ENCODE peak calls at places on chromosome 3, in six cellular contexts. P, D, X, S, J and T are unnamed samples.

GRCh38 chr3:160486459-160486869 is 36.9 kb upstream of the TRIM59 start:
- DNase-seq in P (no peak), D (no peak), X (no peak), S (peak), J (no peak), T (peak)

GRCh38 chr3:188421151-188421821 is 267.3 kb downstream of the LPP start:
- DNase-seq in P (no peak), D (no peak), X (no peak), S (peak), J (no peak), T (no peak)

GRCh38 chr3:126541628-126542339 is 16.9 kb downstream of the C3orf22 start:
- DNase-seq in P (peak), D (peak), X (no peak), S (no peak), J (no peak), T (peak)

GRCh38 chr3:29178809-29179793 is 101.8 kb upstream of the RBMS3 start:
- DNase-seq in P (no peak), D (no peak), X (no peak), S (no peak), J (no peak), T (no peak)

GRCh38 chr3:46187876-46188275 is 20.2 kb downstream of the CCR1 start:
- DNase-seq in P (no peak), D (no peak), X (no peak), S (no peak), J (no peak), T (no peak)

GRCh38 chr3:160747437-160747836 is 8.6 kb upstream of the PPM1L start:
- DNase-seq in P (no peak), D (no peak), X (no peak), S (no peak), J (no peak), T (no peak)

GRCh38 chr3:127207727-127208482 is 15.0 kb downstream of the PRR23E start:
- DNase-seq in P (no peak), D (peak), X (no peak), S (no peak), J (no peak), T (no peak)

GRCh38 chr3:71585126-71585525 is 1.6 kb upstream of the FOXP1 start:
- DNase-seq in P (no peak), D (no peak), X (no peak), S (peak), J (no peak), T (peak)

GRCh38 chr3:173371848-173372487 is 25.6 kb upstream of the NLGN1 start:
- DNase-seq in P (no peak), D (no peak), X (peak), S (peak), J (no peak), T (peak)

GRCh38 chr3:10017636-10018292 is 8.5 kb upstream of the FANCD2 start:
- DNase-seq in P (no peak), D (no peak), X (no peak), S (no peak), J (no peak), T (no peak)

GRCh38 chr3:29594261-29594660 is 313.4 kb downstream of the RBMS3 start:
- DNase-seq in P (no peak), D (no peak), X (no peak), S (no peak), J (no peak), T (no peak)

GRCh38 chr3:155519081-155519480 is 225.6 kb upstream of the STRIT1 start:
- DNase-seq in P (no peak), D (no peak), X (no peak), S (no peak), J (no peak), T (no peak)

GRCh38 chr3:192901435-192901834 is 16.2 kb downstream of the MB21D2 start:
- DNase-seq in P (no peak), D (no peak), X (no peak), S (no peak), J (no peak), T (no peak)

GRCh38 chr3:178714971-178715832 is 179.0 kb downstream of the KCNMB2 start:
- DNase-seq in P (no peak), D (no peak), X (no peak), S (no peak), J (no peak), T (no peak)

GRCh38 chr3:67719333-67719732 is 64.9 kb upstream of the SUCLG2 start:
- DNase-seq in P (no peak), D (no peak), X (no peak), S (no peak), J (no peak), T (no peak)

GRCh38 chr3:148990211-148990610 is 1.1 kb upstream of the GYG1 start:
- DNase-seq in P (no peak), D (no peak), X (no peak), S (no peak), J (no peak), T (no peak)

GRCh38 chr3:73658227-73658626 is 33.5 kb upstream of the PDZRN3 start:
- DNase-seq in P (no peak), D (no peak), X (no peak), S (no peak), J (no peak), T (no peak)

GRCh38 chr3:88882121-88882520 is 225.3 kb upstream of the EPHA3 start:
- DNase-seq in P (no peak), D (no peak), X (no peak), S (no peak), J (no peak), T (no peak)

GRCh38 chr3:122758877-122759670 is 34.6 kb downstream of the HSPBAP1 start:
- DNase-seq in P (no peak), D (no peak), X (no peak), S (no peak), J (no peak), T (no peak)

GRCh38 chr3:187011915-187012314 is 81.6 kb downstream of the ST6GAL1 start:
- DNase-seq in P (no peak), D (no peak), X (no peak), S (no peak), J (no peak), T (no peak)

GRCh38 chr3:23183731-23184130 is 19.4 kb upstream of the UBE2E2 start:
- DNase-seq in P (no peak), D (peak), X (peak), S (peak), J (no peak), T (peak)

GRCh38 chr3:8656240-8656639 is 11.6 kb upstream of the SSUH2 start:
- DNase-seq in P (no peak), D (peak), X (no peak), S (no peak), J (no peak), T (no peak)

GRCh38 chr3:159763466-159764210 is 225.0 kb upstream of the IL12A start:
- DNase-seq in P (peak), D (peak), X (peak), S (peak), J (peak), T (peak)

GRCh38 chr3:195558602-195559001 is 15.5 kb upstream of the PPP1R2 start:
- DNase-seq in P (no peak), D (no peak), X (peak), S (peak), J (no peak), T (peak)

GRCh38 chr3:130354430-130354829 is 9.0 kb downstream of the COL6A5 start:
- DNase-seq in P (no peak), D (no peak), X (no peak), S (peak), J (no peak), T (no peak)

GRCh38 chr3:192372627-192373026 is 354.7 kb downstream of the FGF12 start:
- DNase-seq in P (no peak), D (no peak), X (no peak), S (peak), J (no peak), T (no peak)

GRCh38 chr3:20039765-20040475 is at the start of gene KAT2B:
- DNase-seq in P (peak), D (peak), X (peak), S (peak), J (no peak), T (peak)

GRCh38 chr3:58141766-58142345 is 68.9 kb downstream of the DNASE1L3 start:
- DNase-seq in P (no peak), D (no peak), X (no peak), S (no peak), J (no peak), T (no peak)

GRCh38 chr3:4062621-4063020 is 240.5 kb upstream of the SETMAR start:
- DNase-seq in P (no peak), D (no peak), X (no peak), S (no peak), J (no peak), T (no peak)

GRCh38 chr3:136783708-136784191 is 31.6 kb upstream of the STAG1 start:
- DNase-seq in P (no peak), D (no peak), X (no peak), S (no peak), J (no peak), T (no peak)

GRCh38 chr3:151552589-151552988 is 91.7 kb upstream of the IGSF10 start:
- DNase-seq in P (no peak), D (no peak), X (no peak), S (peak), J (no peak), T (no peak)

GRCh38 chr3:33153782-33154181 is 40.0 kb downstream of the CRTAP start:
- DNase-seq in P (no peak), D (no peak), X (no peak), S (no peak), J (no peak), T (no peak)

DNA sequence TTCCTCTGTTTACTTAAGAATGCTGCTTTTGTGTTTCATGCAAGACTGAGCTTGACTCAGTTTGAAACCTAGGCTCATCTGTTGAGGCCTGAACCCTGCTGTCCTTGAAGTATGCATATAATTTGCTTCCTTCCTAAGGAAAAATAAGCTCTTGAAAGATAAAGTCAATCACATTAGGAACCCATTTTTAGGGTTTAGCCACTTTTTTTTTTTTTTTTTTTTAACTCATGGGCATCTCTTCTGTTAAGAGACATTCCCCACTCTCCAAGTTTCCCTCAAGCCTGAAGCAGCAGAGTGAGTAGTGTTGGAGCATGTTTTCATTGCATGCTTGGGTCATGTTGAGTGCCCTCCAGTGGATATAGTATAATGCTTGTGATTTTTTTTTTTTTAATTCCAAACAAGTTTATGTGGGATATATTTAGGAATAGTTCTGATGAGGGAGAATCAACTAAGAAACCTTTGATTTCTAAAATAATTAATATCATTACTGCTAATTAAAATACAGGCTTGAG is 3.6 kb downstream of the CTNNB1 start:
- DNase-seq in P (no peak), D (no peak), X (no peak), S (peak), J (no peak), T (peak)
- TF ChIP-seq CTCF in P (peak), D (no peak), X (no peak), S (peak), J (peak), T (no peak)

DNA sequence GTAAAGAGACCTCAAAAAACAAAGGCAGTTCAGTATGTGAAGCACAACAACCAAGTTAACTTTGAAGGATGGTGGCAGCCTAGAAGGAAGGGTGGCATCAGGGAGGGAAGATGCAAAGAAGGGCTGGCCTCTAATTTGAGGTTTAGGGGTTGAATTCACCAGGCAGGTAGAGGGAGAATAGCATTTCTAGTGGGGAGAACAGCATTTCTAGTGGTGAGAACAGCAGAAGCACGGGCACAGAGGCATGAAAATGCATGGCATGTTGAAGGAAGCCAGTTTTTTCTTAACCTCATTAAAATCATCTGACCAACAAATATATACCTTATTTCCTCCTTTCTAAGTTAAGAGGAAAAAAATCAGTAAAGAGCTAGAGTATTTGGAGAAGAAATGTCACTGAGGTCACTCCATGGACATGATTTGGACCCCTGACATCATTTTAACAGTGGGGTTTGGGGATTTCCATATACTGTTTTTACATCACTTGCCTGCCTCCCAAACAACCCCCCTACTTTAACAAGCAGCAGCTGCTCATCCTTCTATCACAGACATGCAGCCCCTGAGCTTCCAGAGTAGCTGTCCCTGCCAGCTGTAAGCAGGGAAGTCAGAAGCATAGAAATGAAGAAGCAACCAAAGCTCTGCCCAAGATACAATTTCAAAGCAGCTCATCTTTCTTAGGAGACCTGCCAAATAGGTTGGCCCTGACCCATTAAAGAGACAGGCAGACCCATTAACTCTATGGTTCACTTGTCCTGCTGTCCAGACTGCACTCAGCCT is 2.4 kb upstream of the POPDC2 start:
- DNase-seq in P (no peak), D (no peak), X (no peak), S (no peak), J (no peak), T (no peak)
- TF ChIP-seq CTCF in P (no peak), D (no peak), X (no peak), S (no peak), J (no peak), T (no peak)

DNA sequence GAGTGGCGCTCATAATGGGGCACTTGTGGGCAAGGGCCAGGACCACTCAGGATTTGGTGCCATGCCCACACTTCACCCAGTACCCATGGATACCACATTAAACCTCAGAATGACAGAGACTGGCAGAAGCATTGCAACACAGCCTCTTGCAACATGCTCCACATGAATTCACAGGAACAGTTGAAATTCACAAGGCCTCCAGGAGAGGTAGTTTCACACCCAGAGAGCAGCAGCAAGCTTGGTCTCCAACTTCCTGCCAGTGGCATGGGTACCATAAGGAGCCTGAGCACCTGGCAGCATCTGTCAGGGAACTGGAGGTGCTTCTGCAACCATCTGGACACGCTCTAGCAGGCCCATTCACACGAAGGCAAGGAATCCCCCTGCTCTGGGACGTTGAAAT is 101.0 kb downstream of the OSBPL10 start:
- DNase-seq in P (peak), D (no peak), X (no peak), S (no peak), J (no peak), T (peak)
- TF ChIP-seq CTCF in P (peak), D (no peak), X (no peak), S (no peak), J (no peak), T (no peak)

DNA sequence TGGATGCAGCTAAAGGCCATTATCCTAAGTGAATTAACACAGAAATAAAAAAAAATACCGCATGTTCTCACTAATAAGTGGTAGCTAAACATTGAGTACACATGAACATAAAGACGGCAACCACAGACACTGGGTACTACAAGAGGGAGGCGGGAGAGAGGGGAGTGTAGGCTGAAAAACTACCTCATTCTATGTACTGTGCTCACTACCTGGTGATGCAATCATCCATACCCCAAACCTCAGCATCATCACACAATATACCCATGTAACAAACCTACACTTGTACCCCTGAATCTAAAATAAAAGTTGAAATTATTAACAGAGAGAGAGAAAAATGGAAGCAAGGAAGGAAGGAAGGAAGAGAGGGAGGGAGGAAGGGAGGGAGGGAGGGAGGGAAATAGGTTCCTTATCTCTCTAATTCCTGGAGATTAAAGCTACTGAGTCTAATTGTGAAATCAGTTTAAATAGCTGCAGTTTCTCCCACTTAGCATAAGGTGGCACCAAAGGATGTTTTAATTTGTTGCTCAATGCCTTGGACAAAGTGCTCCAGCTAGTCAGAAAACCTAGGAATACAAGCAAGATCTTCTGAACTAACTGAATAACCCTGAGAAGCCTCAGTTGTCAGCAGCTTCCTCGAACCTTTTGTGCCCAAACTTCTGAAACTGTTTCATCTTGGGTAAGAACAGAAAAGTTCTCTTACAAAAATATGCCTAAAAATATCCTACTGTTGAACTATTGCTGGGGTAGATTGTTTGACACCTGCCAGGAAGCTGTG is 79.4 kb upstream of the ATP11B start:
- DNase-seq in P (no peak), D (no peak), X (no peak), S (peak), J (no peak), T (peak)
- TF ChIP-seq CTCF in P (peak), D (peak), X (peak), S (peak), J (peak), T (peak)

DNA sequence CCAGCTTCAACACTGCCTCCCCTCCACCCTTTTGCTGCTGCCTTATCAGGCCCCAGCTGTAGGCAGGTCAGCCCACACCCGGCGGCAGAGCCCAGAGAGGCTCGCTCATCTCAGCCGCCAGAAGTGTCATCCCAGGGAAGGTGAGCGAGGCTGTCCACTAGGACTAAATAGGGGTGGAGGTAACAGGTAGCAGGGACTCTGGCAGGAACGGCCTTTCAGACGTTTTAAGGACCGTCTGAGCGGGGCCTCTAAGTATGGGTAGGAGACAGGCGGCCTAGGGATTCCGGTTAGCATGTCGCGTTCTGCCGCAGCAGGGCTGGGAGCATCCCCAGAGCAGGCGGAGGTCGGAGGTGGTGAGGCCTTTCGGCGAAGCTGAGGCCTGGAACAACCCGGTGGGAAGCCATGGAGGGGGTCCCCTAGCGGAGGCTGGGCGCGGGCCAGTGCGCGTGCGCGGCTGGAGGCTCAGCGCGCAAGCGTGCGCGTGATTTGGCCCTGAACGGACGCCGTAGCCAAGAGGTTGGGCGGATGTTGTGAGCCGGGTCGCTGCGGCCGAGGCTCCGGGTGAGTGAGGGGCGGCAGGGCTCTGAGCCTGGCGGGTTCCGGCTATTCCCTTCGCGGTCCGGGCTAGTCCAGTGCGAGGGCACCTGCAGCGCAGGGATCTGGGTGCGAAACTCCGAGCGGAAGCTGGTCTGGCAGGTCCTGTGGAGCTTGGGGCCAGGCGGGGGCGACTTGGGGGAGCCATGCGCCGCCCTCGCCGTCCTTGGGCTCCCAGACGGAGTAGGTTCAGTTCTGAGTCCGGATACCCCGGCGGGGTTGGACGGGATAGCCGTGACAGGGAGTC is at the start of the genes MST1 and RNF123:
- DNase-seq in P (peak), D (peak), X (peak), S (peak), J (peak), T (peak)
- TF ChIP-seq CTCF in P (peak), D (no peak), X (no peak), S (no peak), J (peak), T (no peak)

GRCh38 chr3:157534725-157535161 is 31.5 kb upstream of the VEPH1 start:
- DNase-seq in P (no peak), D (no peak), X (no peak), S (no peak), J (no peak), T (no peak)
- TF ChIP-seq CTCF in P (no peak), D (no peak), X (no peak), S (no peak), J (no peak), T (no peak)

GRCh38 chr3:184193991-184194539 is 8.1 kb downstream of the ABCF3 start:
- DNase-seq in P (no peak), D (no peak), X (no peak), S (no peak), J (no peak), T (no peak)

GRCh38 chr3:184200825-184201224 is 14.8 kb downstream of the ABCF3 start:
- DNase-seq in P (no peak), D (no peak), X (no peak), S (no peak), J (no peak), T (no peak)

GRCh38 chr3:184203526-184203925 is 17.5 kb downstream of the ABCF3 start:
- DNase-seq in P (no peak), D (no peak), X (no peak), S (no peak), J (no peak), T (no peak)

GRCh38 chr3:184196536-184196935 is 10.5 kb downstream of the ABCF3 start:
- DNase-seq in P (no peak), D (no peak), X (no peak), S (no peak), J (no peak), T (no peak)

DNA sequence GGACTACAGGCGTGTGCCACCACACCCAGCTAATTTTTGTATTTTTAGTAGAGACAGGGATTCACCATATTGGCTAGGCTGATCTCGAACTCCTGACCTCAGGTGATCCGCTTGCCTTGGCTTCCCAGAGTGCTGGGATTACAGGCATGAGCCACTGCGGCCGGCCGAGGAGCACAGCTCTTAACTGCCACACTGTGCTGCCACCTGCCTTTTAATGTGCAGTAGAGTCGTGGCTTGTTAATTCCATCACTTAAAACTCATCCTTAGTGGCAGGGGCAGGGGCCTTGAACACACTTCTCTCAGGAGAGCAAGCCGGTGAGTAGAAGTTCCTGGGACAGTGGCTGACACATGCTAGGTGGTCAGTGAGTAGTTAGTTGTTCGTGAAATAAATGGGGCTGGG is 12.5 kb downstream of the ABCF3 start:
- DNase-seq in P (no peak), D (no peak), X (no peak), S (no peak), J (no peak), T (no peak)
- TF ChIP-seq CTCF in P (no peak), D (no peak), X (no peak), S (no peak), J (no peak), T (no peak)